ENCODE peak calls at places on chromosomes 11 and 22, in four cellular contexts. N is stomach, K is adrenal gland, Q is body of pancreas. H is an unnamed sample.
A peak's percentile ranks its signal among the peaks of the same experiment; 100 is the strongest.

GRCh38 chr22:48629631-48630443 is 1197.8 kb downstream of the BRD1 start:
- DNase-seq in K (no peak), N (no peak), Q (no peak), H (no peak)

GRCh38 chr11:10777806-10778205 is 26.8 kb downstream of the CTR9 start:
- DNase-seq in K (no peak), N (no peak), Q (no peak), H (no peak)

GRCh38 chr11:19506803-19507466 is 205.7 kb upstream of the NAV2 start:
- DNase-seq in N (no peak), K (no peak), Q (no peak), H (no peak)

GRCh38 chr11:43518407-43519165 is 159.9 kb downstream of the TTC17 start:
- DNase-seq in Q (no peak), N (no peak), K (peak; percentile 54), H (no peak)

GRCh38 chr11:45432910-45433309 is 146.8 kb upstream of the SYT13 start:
- DNase-seq in N (no peak), K (no peak), Q (no peak), H (no peak)

GRCh38 chr11:63478896-63479295 is 12.1 kb downstream of the PLAAT5 start:
- DNase-seq in Q (peak; percentile 60), K (peak; percentile 50), N (peak; percentile 54), H (no peak)

GRCh38 chr22:38065539-38065938 is 8.3 kb downstream of the PICK1 start:
- DNase-seq in K (no peak), N (no peak), Q (no peak), H (no peak)

GRCh38 chr11:12087075-12087775 is 23.2 kb upstream of the MICAL2 start:
- DNase-seq in Q (no peak), K (no peak), N (no peak), H (peak; percentile 51)

GRCh38 chr11:58774164-58774593 is 42.4 kb upstream of the GLYAT start:
- DNase-seq in N (no peak), K (no peak), Q (no peak), H (no peak)

GRCh38 chr11:83097671-83098070 is 26.0 kb upstream of the RAB30 start:
- DNase-seq in K (no peak), N (no peak), Q (no peak), H (no peak)

GRCh38 chr11:65396769-65397745 is 10.6 kb downstream of the FRMD8 start:
- DNase-seq in N (no peak), Q (no peak), K (no peak), H (no peak)

GRCh38 chr22:48495751-48496080 is 1332.0 kb downstream of the BRD1 start:
- DNase-seq in N (no peak), Q (no peak), K (no peak), H (no peak)

GRCh38 chr11:19849947-19850593 is 137.4 kb downstream of the NAV2 start:
- DNase-seq in K (no peak), N (no peak), Q (no peak), H (no peak)

GRCh38 chr11:72418834-72419560 is 15.3 kb downstream of the CLPB start:
- DNase-seq in Q (no peak), N (no peak), K (no peak), H (no peak)

GRCh38 chr11:11822946-11823345 is 18.8 kb upstream of the USP47 start:
- DNase-seq in Q (no peak), K (no peak), N (no peak), H (no peak)

GRCh38 chr11:77325159-77325558 is 23.7 kb upstream of the GDPD4 start:
- DNase-seq in N (no peak), K (no peak), Q (no peak), H (no peak)

GRCh38 chr11:134818531-134818930 is 406.5 kb upstream of the B3GAT1 start:
- DNase-seq in Q (no peak), K (no peak), N (no peak), H (no peak)

GRCh38 chr11:63763506-63764200 is 4.9 kb downstream of the ZFTA start:
- DNase-seq in N (no peak), K (peak; percentile 59), Q (peak; percentile 17), H (no peak)

GRCh38 chr11:128525411-128526243 is 61.7 kb downstream of the ETS1 start:
- DNase-seq in K (no peak), N (no peak), Q (no peak), H (no peak)

GRCh38 chr11:96075532-96075959 is 151.6 kb upstream of the MTMR2 start:
- DNase-seq in Q (no peak), K (no peak), N (no peak), H (no peak)

GRCh38 chr11:109788969-109789490 is 304.2 kb upstream of the ZC3H12C start:
- DNase-seq in Q (no peak), K (no peak), N (no peak), H (no peak)

GRCh38 chr22:46105494-46106278 is 44.6 kb upstream of the PPARA start:
- DNase-seq in N (peak; percentile 79), K (no peak), Q (peak; percentile 73), H (peak; percentile 85)

GRCh38 chr11:17076517-17077239 is 789 bp downstream of the RPS13 start:
- DNase-seq in Q (no peak), K (no peak), N (no peak), H (no peak)

GRCh38 chr11:113540416-113541330 is 65.5 kb upstream of the DRD2 start:
- DNase-seq in N (no peak), Q (no peak), K (no peak), H (no peak)

GRCh38 chr11:32643526-32643925 is 59.9 kb downstream of the EIF3M start:
- DNase-seq in Q (no peak), N (no peak), K (no peak), H (no peak)

GRCh38 chr22:38452373-38453064 is 2.5 kb downstream of the KCNJ4 start:
- DNase-seq in K (no peak), Q (no peak), N (no peak), H (no peak)

GRCh38 chr22:19810381-19811141 is 44.1 kb downstream of the GNB1L start:
- DNase-seq in Q (peak; percentile 6), K (peak; percentile 11), N (no peak), H (peak; percentile 37)

GRCh38 chr22:46582281-46582811 is 37.8 kb upstream of the GRAMD4 start:
- DNase-seq in Q (no peak), K (no peak), N (peak; percentile 77), H (peak; percentile 77)

GRCh38 chr11:114159320-114159719 is 99.8 kb downstream of the ZBTB16 start:
- DNase-seq in Q (no peak), N (no peak), K (no peak), H (no peak)

GRCh38 chr11:123407124-123407995 is 22.7 kb upstream of the GRAMD1B start:
- DNase-seq in K (peak; percentile 81), N (peak; percentile 73), Q (peak; percentile 70), H (peak; percentile 62)

GRCh38 chr22:23682082-23682481 is 8.7 kb upstream of the RGL4 start:
- DNase-seq in N (no peak), K (no peak), Q (no peak), H (no peak)

GRCh38 chr22:23675502-23676415 is 15.1 kb upstream of the RGL4 start:
- DNase-seq in N (peak; percentile 86), Q (peak; percentile 68), K (peak; percentile 45), H (no peak)

GRCh38 chr22:23681026-23681809 is 9.6 kb upstream of the RGL4 start:
- DNase-seq in N (peak; percentile 9), K (no peak), Q (no peak), H (peak; percentile 34)

GRCh38 chr22:23677701-23677995 is 13.2 kb upstream of the RGL4 start:
- DNase-seq in K (no peak), Q (no peak), N (no peak), H (no peak)

DNA sequence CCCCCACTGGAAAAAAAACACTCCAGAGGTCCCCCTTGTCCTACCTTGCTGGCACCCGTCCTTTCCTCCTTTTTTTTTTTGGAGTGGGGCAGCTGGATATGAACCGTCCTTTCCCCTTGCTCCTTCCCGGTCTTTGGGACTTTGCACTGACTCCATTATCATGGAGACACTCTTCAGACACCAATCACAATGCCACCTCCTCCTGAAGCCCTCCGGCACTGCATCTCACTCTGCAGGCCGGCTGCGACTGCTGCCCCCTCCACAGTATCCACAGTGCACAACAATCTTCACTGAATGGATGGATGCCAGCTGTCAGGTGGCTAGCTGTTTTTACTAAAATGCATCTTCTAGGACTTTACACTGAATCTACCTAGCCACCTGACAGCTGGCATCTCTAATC is 12.7 kb upstream of the RGL4 start:
- DNase-seq in K (no peak), Q (no peak), N (no peak), H (no peak)
- TF ChIP-seq POLR2A in K (no peak), Q (no peak), N (no peak), H (no peak)

DNA sequence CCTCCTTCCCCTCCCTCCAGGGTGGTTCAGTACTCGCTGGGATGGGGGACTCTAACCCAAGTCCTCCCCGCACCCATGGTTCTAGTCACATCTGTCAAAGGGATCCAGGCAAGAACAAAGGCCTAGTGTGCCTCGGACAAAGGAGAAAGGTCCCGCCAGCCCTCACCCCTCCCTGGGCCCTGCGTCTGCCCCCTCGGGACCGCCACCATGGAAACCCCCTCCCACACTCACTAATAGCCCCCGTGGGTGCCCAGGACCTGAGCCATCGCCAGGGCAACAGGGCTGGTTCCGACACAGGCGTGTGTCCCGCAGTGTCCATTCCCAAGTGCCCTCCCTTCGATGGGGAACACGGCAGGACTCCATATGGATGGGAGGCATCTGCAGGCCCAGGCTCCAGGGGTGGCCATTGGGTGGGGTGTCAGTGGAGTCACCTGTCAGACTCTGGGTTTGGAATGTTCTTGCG is 5.1 kb upstream of the CARNS1 start:
- DNase-seq in K (no peak), Q (no peak), N (no peak), H (no peak)
- H3K27ac ChIP-seq in K (no peak overlapping the region), Q (no peak overlapping the region), N (no peak overlapping the region), H (peak overlapping the region; percentile 76)

GRCh38 chr11:117217141-117217609 is 14.7 kb downstream of the PCSK7 start:
- DNase-seq in Q (no peak), N (no peak), K (no peak), H (no peak)

GRCh38 chr11:117217685-117218084 is 14.2 kb downstream of the PCSK7 start:
- DNase-seq in Q (no peak), K (no peak), N (no peak), H (no peak)

GRCh38 chr11:117219001-117219400 is 12.9 kb downstream of the PCSK7 start:
- DNase-seq in N (no peak), Q (no peak), K (no peak), H (no peak)

GRCh38 chr11:117219455-117219854 is 12.4 kb downstream of the PCSK7 start:
- DNase-seq in K (no peak), N (no peak), Q (no peak), H (no peak)

GRCh38 chr11:117218133-117218915 is 13.5 kb downstream of the PCSK7 start:
- DNase-seq in K (no peak), Q (no peak), N (no peak), H (no peak)
- H3K4me1 ChIP-seq in K (peaks cover 43% of the 10 kb centered on the region), Q (peaks cover 37% of the 10 kb centered on the region), N (peaks cover 51% of the 10 kb centered on the region), H (peaks cover 11% of the 10 kb centered on the region)

DNA sequence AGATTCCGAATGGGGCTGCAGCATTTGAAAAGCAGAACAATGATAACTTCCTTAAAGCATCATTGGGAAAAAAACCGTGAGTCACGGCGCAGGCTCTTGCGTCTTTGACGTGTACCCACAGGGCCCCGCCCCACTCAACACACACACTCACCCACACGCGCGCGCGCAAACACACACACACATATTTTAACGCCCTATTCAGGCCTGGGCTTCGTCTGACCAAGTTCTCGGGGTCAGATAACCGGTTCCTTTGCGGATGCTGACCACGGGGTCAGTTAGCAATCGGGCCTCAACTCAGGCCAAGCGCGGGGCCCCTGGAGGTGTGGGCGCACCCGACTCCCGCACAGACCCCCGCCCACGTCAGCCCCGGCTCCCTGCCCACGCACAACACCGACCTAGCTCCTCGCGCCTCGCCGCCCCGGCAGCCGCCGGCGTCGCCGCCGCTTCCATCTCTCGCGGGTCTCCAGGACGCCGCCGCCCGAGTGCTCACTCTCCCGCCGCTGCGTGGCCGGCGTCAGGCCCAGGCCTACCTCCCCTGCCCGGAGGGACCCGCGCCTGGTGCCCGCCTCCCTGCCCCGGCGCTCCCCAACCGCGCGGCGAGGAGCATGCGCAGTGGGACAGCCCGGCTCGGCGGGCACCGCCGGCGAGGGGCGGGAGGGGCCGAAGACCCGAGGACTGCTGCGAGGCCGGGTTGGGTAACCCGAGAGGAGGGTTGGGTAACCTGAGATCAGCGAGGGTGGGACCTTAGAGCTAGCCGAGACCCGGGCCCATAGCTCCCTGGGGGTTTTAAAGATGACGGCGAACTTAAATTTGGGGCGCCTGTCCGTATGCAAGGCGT is at the start of gene SLC36A4:
- DNase-seq in K (peak; percentile 92), Q (peak; percentile 87), N (peak; percentile 93), H (peak; percentile 84)
- TF ChIP-seq POLR2A in K (peak; percentile 90), Q (peak; percentile 85), N (peak; percentile 30), H (peak; percentile 41)